ENCODE peak calls at places on chromosomes 11 and 22, in four cellular contexts. G, Z, C and T are unnamed samples. For H3K4me1, the result is how much of the 10 kb centered on the place peaks cover.

GRCh38 chr11:125072210-125072960 is 9.3 kb downstream of the SLC37A2 start:
- DNase-seq in C (peak), G (no peak), Z (no peak), T (no peak)

GRCh38 chr11:28529540-28530410 is 421.6 kb downstream of the METTL15 start:
- DNase-seq in G (peak), Z (peak), C (peak), T (peak)

GRCh38 chr11:33930317-33931021 is 38.6 kb upstream of the LMO2 start:
- DNase-seq in G (peak), Z (no peak), C (no peak), T (peak)

GRCh38 chr11:19995131-19995530 is 165.1 kb downstream of the DBX1 start:
- DNase-seq in G (peak), C (no peak), Z (peak), T (no peak)

GRCh38 chr11:15625691-15626090 is 511.0 kb downstream of the INSC start:
- DNase-seq in G (no peak), Z (no peak), C (no peak), T (no peak)

GRCh38 chr11:92886243-92886905 is 83.1 kb upstream of the MTNR1B start:
- DNase-seq in Z (peak), C (peak), G (peak), T (peak)

GRCh38 chr11:72741849-72742521 is 10.2 kb downstream of the ARAP1 start:
- DNase-seq in Z (no peak), C (no peak), G (no peak), T (no peak)

GRCh38 chr22:46365166-46365624 is 29.7 kb downstream of the TRMU start:
- DNase-seq in Z (no peak), G (no peak), C (no peak), T (no peak)

GRCh38 chr22:36913431-36914382 is at the start of gene CSF2RB:
- DNase-seq in C (peak), Z (no peak), G (no peak), T (no peak)

GRCh38 chr22:46763051-46763705 is 728 bp downstream of the TBC1D22A start:
- DNase-seq in Z (no peak), C (peak), G (peak), T (no peak)

GRCh38 chr11:11813288-11813962 is 28.3 kb upstream of the USP47 start:
- DNase-seq in C (no peak), Z (peak), G (peak), T (no peak)

GRCh38 chr22:39466228-39467006 is 9.6 kb downstream of the MGAT3 start:
- DNase-seq in C (no peak), Z (no peak), G (no peak), T (no peak)

GRCh38 chr11:60951909-60952741 is at the start of gene SLC15A3:
- DNase-seq in Z (no peak), G (peak), C (peak), T (peak)

GRCh38 chr11:76329084-76329648 is 51.8 kb downstream of the THAP12 start:
- DNase-seq in C (no peak), Z (no peak), G (no peak), T (peak)

DNA sequence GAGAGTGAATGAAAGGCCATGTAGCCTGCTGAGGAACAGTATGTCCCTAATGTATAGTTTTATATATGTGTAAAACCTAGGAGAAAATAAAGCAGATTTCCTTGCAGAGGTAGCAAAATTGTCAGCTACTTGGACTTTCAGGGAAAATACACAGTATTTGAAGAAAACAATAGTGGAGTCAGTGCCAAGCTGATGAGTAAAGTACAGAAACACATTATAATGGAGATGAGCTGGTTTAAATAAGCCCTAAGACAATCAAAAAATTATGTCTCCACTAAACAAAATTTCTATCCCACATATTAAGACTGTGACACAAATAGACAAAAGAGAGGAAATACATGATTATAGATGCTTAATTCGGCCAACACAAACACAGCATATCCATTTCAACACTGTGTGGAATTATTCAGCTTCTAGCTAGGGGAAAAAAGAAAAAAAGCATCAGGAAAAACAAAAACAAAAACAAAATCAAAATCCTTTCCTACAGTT is 76.0 kb downstream of the MAML2 start:
- DNase-seq in Z (no peak), G (peak), C (no peak), T (no peak)
- H3K9ac ChIP-seq in Z (no peak), G (peak), C (no peak), T (no peak)

DNA sequence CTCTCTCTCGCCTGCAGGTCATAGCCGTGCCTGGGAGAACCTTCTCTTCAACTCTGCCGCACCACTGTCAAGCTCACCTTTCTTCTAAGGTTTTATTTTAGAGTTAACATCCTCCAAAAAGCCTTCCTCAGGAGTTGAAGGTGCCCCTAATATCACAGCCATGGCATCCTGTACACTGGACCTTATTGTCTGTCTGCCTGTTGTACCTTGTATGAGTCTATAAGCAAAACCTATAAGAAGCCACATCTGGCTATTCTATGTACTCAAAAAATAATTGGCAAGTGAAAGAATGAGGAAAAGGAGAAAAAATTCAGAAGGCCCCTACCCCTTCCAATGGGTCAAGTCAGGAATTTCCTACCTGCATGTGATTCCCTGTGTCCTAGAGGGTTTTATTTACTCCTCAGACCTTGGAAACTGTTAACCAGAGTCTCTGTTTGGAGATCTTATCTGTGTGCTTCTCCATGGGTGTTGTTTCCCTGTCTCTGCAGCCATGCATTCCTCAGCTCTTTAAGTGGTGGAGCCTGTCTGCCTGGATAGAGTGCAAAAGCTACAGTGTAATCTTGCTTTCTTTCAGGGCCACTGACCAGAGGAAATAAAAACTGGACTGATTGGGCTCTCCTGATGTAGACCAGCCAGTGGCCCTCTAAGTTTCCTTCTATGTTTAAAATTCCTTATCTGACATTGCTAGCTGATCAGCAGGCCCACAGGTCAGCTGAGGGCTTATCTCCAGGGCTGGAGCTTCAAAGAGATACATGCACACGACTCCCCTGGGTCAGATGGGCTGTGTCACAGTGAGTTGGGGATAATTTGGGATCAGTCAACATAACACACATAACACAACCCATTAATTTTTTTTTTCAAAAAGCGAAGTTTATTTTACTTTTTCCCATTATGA is 37.6 kb upstream of the TMEM135 start:
- DNase-seq in G (peak), C (no peak), Z (peak), T (peak)
- TF ChIP-seq EZH2phosphoT487 in G (no peak), C (no peak), Z (no peak), T (no peak)

GRCh38 chr11:69001301-69002081 is 11.6 kb downstream of the MRGPRF start:
- DNase-seq in Z (no peak), G (no peak), C (no peak), T (no peak)

GRCh38 chr11:69002101-69002742 is 10.8 kb downstream of the MRGPRF start:
- DNase-seq in C (no peak), G (peak), Z (no peak), T (no peak)

GRCh38 chr11:69000391-69000790 is 12.7 kb downstream of the MRGPRF start:
- DNase-seq in G (peak), Z (no peak), C (no peak), T (no peak)

GRCh38 chr11:68999093-68999747 is 13.8 kb downstream of the MRGPRF start:
- DNase-seq in Z (no peak), G (no peak), C (no peak), T (no peak)

GRCh38 chr11:69000831-69001245 is 12.2 kb downstream of the MRGPRF start:
- DNase-seq in Z (peak), C (no peak), G (peak), T (no peak)
- H3K4me1 ChIP-seq in Z (under half), C (under half), G (under half), T (under half)

DNA sequence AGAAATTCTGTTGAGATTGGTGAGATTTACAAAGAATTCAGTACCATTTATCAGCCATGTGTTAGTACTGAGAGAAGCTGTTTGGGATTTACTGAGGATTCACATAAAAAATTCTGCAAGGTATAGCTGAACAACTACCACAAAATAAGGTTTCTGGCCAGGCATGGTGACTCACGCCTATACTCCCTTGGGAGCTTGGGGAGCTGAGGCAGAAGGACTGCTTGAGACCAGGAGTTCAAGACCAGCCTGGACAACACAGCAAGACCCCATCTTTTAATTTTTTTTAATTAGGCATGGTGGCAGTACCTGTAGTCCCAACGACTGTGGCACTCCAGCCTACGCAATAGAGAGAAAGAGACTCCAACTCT is 86.7 kb downstream of the SIK3 start:
- DNase-seq in C (no peak), Z (no peak), G (no peak), T (no peak)
- H3K9ac ChIP-seq in C (no peak), Z (no peak), G (peak), T (no peak)

DNA sequence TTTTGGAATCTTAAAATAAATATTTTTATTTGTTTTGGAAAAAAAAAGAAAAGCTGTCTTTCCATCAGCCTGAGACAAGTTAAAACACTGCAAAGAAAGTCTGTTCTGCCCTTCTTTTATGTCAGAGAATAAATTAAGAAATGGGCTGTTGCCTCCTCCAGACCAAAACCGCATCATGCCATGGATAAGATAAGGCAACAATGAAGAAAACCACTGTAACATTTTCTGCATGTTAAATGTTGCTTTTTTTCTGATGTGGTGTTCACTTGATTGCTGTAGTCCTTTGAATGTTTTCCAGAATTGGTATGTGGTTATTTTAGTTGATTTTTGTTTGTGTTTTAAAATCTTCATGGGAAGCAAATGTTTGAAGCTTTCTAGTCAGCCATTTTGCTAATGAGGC is 319.2 kb upstream of the CNTN5 start:
- DNase-seq in G (no peak), Z (no peak), C (no peak), T (no peak)
- TF ChIP-seq EZH2phosphoT487 in G (no peak), Z (no peak), C (no peak), T (no peak)

GRCh38 chr11:57647960-57648776 is 1.5 kb downstream of the YPEL4 start:
- DNase-seq in Z (no peak), G (peak), C (no peak), T (no peak)

GRCh38 chr11:57648791-57649735 is 649 bp downstream of the YPEL4 start:
- DNase-seq in Z (no peak), C (peak), G (peak), T (peak)

GRCh38 chr11:57651408-57651807 is 1.7 kb upstream of the YPEL4 start:
- DNase-seq in C (no peak), G (no peak), Z (no peak), T (no peak)

GRCh38 chr11:57650739-57651090 is 1.0 kb upstream of the YPEL4 start:
- DNase-seq in G (no peak), C (no peak), Z (no peak), T (no peak)

DNA sequence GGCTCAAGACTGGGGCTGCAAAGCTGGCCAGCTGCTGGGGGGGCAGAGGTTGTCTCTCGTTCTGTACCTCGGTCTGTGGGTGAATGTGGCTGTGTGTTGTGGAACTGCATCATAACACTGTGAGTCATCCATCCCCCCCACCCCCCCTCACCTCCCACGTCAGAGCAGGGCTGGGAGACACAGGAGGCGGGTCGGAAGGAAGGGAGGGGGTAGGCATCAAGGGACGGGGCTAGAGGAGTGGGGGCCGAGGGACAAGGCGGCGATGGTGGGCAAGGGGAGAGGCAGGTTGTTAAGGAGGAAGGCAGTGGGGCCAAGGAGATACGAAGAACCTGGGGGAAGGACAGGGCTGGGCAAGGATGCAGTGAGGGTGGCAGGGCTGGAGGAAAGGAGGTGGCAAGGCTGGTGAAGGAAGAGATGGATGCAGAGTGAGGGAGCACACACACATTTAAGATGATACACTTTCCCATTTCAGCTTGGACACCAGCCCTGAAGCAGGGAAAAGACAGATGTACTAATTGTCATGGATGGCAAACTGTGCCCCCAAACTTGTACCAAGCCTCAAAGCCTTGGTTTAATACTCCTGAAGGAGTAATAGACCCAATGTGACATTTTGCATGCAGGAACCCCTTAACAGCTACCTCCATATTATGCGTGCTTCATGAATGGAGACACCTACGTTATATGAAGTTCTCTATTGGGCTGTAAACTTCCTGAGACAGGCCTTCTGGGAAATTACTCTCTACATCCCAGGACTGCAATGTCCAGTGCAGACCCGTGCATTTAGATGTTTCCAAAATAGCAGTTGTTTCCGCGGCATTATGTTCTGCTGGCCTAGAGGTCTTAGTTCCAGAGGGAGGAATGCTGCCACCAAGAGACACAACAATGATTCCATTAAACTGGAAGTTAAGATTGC is at the start of gene YPEL4:
- DNase-seq in C (no peak), G (peak), Z (peak), T (peak)
- H3K4me1 ChIP-seq in C (under half), G (under half), Z (under half), T (half or more)

GRCh38 chr11:6170226-6170625 is at the start of gene OR52B2:
- DNase-seq in C (no peak), Z (no peak), G (no peak), T (no peak)

DNA sequence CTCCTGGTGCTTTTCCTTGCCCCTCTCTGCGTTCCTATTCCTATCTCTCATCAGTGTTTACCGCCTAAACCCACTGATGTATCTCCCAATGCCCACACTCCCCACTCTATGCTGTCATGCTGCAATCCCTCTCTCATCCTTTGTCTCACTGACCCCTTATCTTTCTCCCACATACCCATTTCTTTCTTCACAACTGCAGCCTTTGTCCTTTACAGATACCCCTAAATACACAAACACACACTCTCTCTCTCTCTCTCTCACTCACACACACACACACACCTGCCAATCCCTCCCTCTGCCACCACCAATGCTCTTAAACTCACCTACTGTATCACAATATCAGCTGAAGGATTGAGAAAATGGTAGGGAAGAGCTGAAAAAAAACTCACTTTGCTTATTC is 5.3 kb upstream of the OR52B2 start:
- DNase-seq in C (no peak), Z (no peak), G (no peak), T (no peak)
- H3K9ac ChIP-seq in C (no peak), Z (no peak), G (no peak), T (no peak)